ENCODE peak calls at places on chromosomes 12 and 14, in ten cellular contexts. K is posterior cingulate gyrus; V is CD4-positive, CD25-positive, alpha-beta regulatory T cell; U is ecto neural progenitor cell; C is left cardiac atrium; G is activated CD8-positive, alpha-beta memory T cell treated with anti-CD3 and anti-CD28 coated beads for 24 hours; Z is pancreas; N is T-helper 9 cell; I is CD4-positive, alpha-beta T cell; T is tibial artery. Q is an unnamed sample.

GRCh38 chr14:88346048-88346639 is 23.1 kb upstream of the KCNK10 start:
- DNase-seq in K (no peak), V (no peak), U (no peak), C (no peak), G (no peak), Z (no peak), N (no peak), I (no peak), T (no peak), Q (no peak)

GRCh38 chr14:54722791-54723432 is 156.0 kb downstream of the SAMD4A start:
- DNase-seq in K (no peak), V (no peak), U (no peak), C (no peak), G (no peak), Z (no peak), N (no peak), I (no peak), T (no peak), Q (peak)

GRCh38 chr14:54796961-54797360 is 105.7 kb downstream of the GCH1 start:
- DNase-seq in K (no peak), V (no peak), U (no peak), C (no peak), G (no peak), Z (no peak), N (no peak), I (no peak), T (no peak), Q (no peak)

GRCh38 chr14:95664046-95664445 is 22.2 kb upstream of the TCL1B start:
- DNase-seq in K (no peak), V (no peak), U (no peak), C (no peak), G (no peak), Z (peak), N (no peak), I (no peak), T (no peak), Q (no peak)

GRCh38 chr12:15693233-15693911 is 95.8 kb downstream of the EPS8 start:
- DNase-seq in K (no peak), V (no peak), U (no peak), C (no peak), G (no peak), Z (no peak), N (no peak), I (no peak), T (no peak), Q (no peak)

GRCh38 chr12:103841690-103842584 is 903 bp upstream of the NT5DC3 start:
- DNase-seq in K (no peak), V (peak), U (peak), C (peak), G (peak), Z (peak), N (peak), I (peak), T (peak), Q (peak)

GRCh38 chr14:95062220-95062619 is 95.1 kb downstream of the DICER1 start:
- DNase-seq in K (no peak), V (no peak), U (no peak), C (no peak), G (no peak), Z (no peak), N (no peak), I (no peak), T (no peak), Q (no peak)

GRCh38 chr12:75735853-75736252 is 224.4 kb upstream of the KRR1 start:
- DNase-seq in K (no peak), V (no peak), U (no peak), C (no peak), G (no peak), Z (peak), N (no peak), I (no peak), T (no peak), Q (no peak)

GRCh38 chr14:36301159-36301558 is 19.3 kb downstream of the MBIP start:
- DNase-seq in K (no peak), V (no peak), U (no peak), C (no peak), G (no peak), Z (peak), N (no peak), I (no peak), T (no peak), Q (no peak)

GRCh38 chr12:3311027-3311402 is 180.0 kb upstream of the PRMT8 start:
- DNase-seq in K (no peak), V (no peak), U (no peak), C (no peak), G (no peak), Z (peak), N (no peak), I (no peak), T (no peak), Q (no peak)

GRCh38 chr12:46664771-46665287 is 161.0 kb downstream of the SLC38A4 start:
- DNase-seq in K (no peak), V (no peak), U (no peak), C (no peak), G (no peak), Z (no peak), N (no peak), I (no peak), T (no peak), Q (peak)

Q was measured in erythroblast.